ENCODE peak calls at places on chromosomes 3 and 15, in eight cellular contexts. X is stimulated activated CD4-positive, alpha-beta T cell treated with anti-CD3 and anti-CD28 coated beads, Interleukin-2, amount 100 ng/mL, for 48 hours; O is activated CD4-positive, alpha-beta memory T cell treated with anti-CD3 and anti-CD28 coated beads for 36 hours; Y is HCEC 1CT; N is uterus; G is lung; L is NCI-H1417; K is activated CD8-positive, alpha-beta memory T cell treated with anti-CD3 and anti-CD28 coated beads, Interleukin-2, amount 50 U/mL, for 48 hours. J is an unnamed sample.

GRCh38 chr3:43379343-43379742 is 93.0 kb downstream of the SNRK start:
- DNase-seq in K (no peak), O (no peak), G (no peak), X (no peak), N (peak; percentile 65), Y (no peak), L (no peak), J (no peak)

GRCh38 chr15:89680282-89680873 is 1.2 kb upstream of the PLIN1 start:
- DNase-seq in Y (no peak), X (no peak), O (no peak), N (peak; percentile 74), G (peak; percentile 77), L (no peak), K (no peak), J (peak; percentile 87)

GRCh38 chr3:67461667-67462142 is 192.7 kb downstream of the SUCLG2 start:
- DNase-seq in X (no peak), L (no peak), O (no peak), K (no peak), N (no peak), G (no peak), Y (peak; percentile 84), J (no peak)

GRCh38 chr3:95511915-95512314 is 1302.5 kb upstream of the EPHA6 start:
- DNase-seq in N (no peak), O (no peak), G (no peak), K (no peak), X (no peak), Y (no peak), L (no peak), J (no peak)

GRCh38 chr3:193014961-193015360 is 97.3 kb upstream of the MB21D2 start:
- DNase-seq in L (no peak), Y (no peak), G (no peak), X (no peak), N (no peak), K (no peak), O (no peak), J (no peak)

GRCh38 chr3:138786788-138787276 is 47.9 kb downstream of the PIK3CB start:
- DNase-seq in L (no peak), X (no peak), K (no peak), O (no peak), N (no peak), G (no peak), Y (peak; percentile 37), J (no peak)

GRCh38 chr3:70120360-70120966 is 120.9 kb downstream of the SAMMSON start:
- DNase-seq in L (peak; percentile 78), G (peak; percentile 50), Y (no peak), N (peak; percentile 21), X (peak; percentile 65), K (peak; percentile 77), O (peak; percentile 72), J (peak; percentile 31)

GRCh38 chr3:129481783-129482332 is 41.8 kb downstream of the IFT122 start:
- DNase-seq in Y (no peak), O (peak; percentile 72), N (peak; percentile 65), G (peak; percentile 55), K (no peak), X (peak; percentile 9), L (no peak), J (peak; percentile 10)

GRCh38 chr3:74127261-74127660 is 487.2 kb downstream of the CNTN3 start:
- DNase-seq in L (no peak), Y (no peak), O (no peak), X (no peak), G (no peak), K (no peak), N (no peak), J (no peak)

GRCh38 chr15:52787123-52787503 is 3.0 kb downstream of the ONECUT1 start:
- DNase-seq in O (no peak), G (no peak), K (no peak), X (no peak), N (no peak), Y (no peak), L (no peak), J (no peak)

J was measured in prostate gland.